ENCODE peak calls at places on chromosome 20, in seven cellular contexts. L is fibroblast of mammary gland, P is NCI-H524, H is dorsolateral prefrontal cortex, G is omental fat pad, F is fibroblast of the conjunctiva, K is AG08396. S is an unnamed sample.

GRCh38 chr20:34948030-34948429 is 7.6 kb downstream of the GSS start:
- DNase-seq in L (peak; percentile 70), G (no peak), F (no peak), H (no peak), K (peak; percentile 76), P (no peak), S (no peak)

GRCh38 chr20:45968801-45969711 is 2.9 kb downstream of the ZNF335 start:
- DNase-seq in H (no peak), L (peak; percentile 82), P (no peak), K (no peak), F (no peak), G (no peak), S (no peak)

GRCh38 chr20:50172347-50173013 is 18.1 kb upstream of the CEBPB start:
- DNase-seq in G (no peak), F (no peak), K (peak; percentile 89), H (peak; percentile 39), P (no peak), L (peak; percentile 77), S (peak; percentile 91)

GRCh38 chr20:63934271-63935068 is 21.7 kb downstream of the UCKL1 start:
- DNase-seq in H (no peak), G (no peak), P (no peak), K (no peak), F (no peak), L (no peak), S (no peak)

GRCh38 chr20:57881466-57882405 is 171.9 kb upstream of the PMEPA1 start:
- DNase-seq in K (no peak), F (no peak), H (peak; percentile 11), G (no peak), L (no peak), P (no peak), S (peak; percentile 42)

GRCh38 chr20:56995635-56996075 is 270.8 kb downstream of the BMP7 start:
- DNase-seq in L (peak; percentile 2), P (peak; percentile 57), F (no peak), G (no peak), H (no peak), K (peak; percentile 23), S (peak; percentile 74)

GRCh38 chr20:57620274-57620990 is at the start of gene ZBP1:
- DNase-seq in K (no peak), F (no peak), L (no peak), H (no peak), P (no peak), G (no peak), S (no peak)

GRCh38 chr20:37581246-37581645 is 53.6 kb upstream of the BLCAP start:
- DNase-seq in F (no peak), P (no peak), L (no peak), G (no peak), H (no peak), K (no peak), S (no peak)

GRCh38 chr20:34575756-34576155 is 17.2 kb downstream of the MAP1LC3A start:
- DNase-seq in F (no peak), L (no peak), K (no peak), H (no peak), P (no peak), G (no peak), S (no peak)

GRCh38 chr20:41366546-41367392 is at the start of gene EMILIN3:
- DNase-seq in G (no peak), H (no peak), F (no peak), P (peak; percentile 54), K (no peak), L (no peak), S (peak; percentile 84)

GRCh38 chr20:45783656-45784294 is 7.9 kb downstream of the WFDC3 start:
- DNase-seq in F (no peak), K (no peak), P (no peak), G (no peak), L (no peak), H (peak; percentile 32), S (no peak)

GRCh38 chr20:46056970-46057855 is 28.2 kb downstream of the SLC12A5 start:
- DNase-seq in K (peak; percentile 73), P (no peak), F (no peak), L (peak; percentile 35), H (no peak), G (no peak), S (peak; percentile 92)

GRCh38 chr20:62141397-62142251 is 1.6 kb downstream of the PSMA7 start:
- DNase-seq in G (no peak), H (no peak), P (peak; percentile 18), F (no peak), K (no peak), L (peak; percentile 54), S (peak; percentile 37)

GRCh38 chr20:5402903-5403531 is 86.3 kb upstream of the PROKR2 start:
- DNase-seq in K (peak; percentile 12), G (no peak), H (no peak), L (peak; percentile 11), F (no peak), P (peak; percentile 67), S (peak; percentile 32)

GRCh38 chr20:54624701-54625472 is 149.5 kb downstream of the DOK5 start:
- DNase-seq in F (no peak), G (no peak), K (no peak), P (peak; percentile 99), H (peak; percentile 69), L (no peak), S (peak; percentile 46)

GRCh38 chr20:1005452-1006027 is 3.4 kb upstream of the RSPO4 start:
- DNase-seq in F (no peak), P (peak; percentile 83), H (no peak), G (no peak), L (peak; percentile 24), K (no peak), S (peak; percentile 79)

GRCh38 chr20:61977387-61977786 is 88.3 kb downstream of the TAF4 start:
- DNase-seq in L (no peak), G (no peak), P (no peak), H (no peak), F (no peak), K (no peak), S (no peak)

GRCh38 chr20:18504479-18505060 is 3.2 kb upstream of the SEC23B start:
- DNase-seq in L (peak; percentile 34), G (no peak), P (peak; percentile 12), H (no peak), F (no peak), K (no peak), S (peak; percentile 32)

GRCh38 chr20:54716169-54716747 is 240.9 kb downstream of the DOK5 start:
- DNase-seq in F (no peak), G (no peak), K (no peak), H (no peak), P (peak; percentile 9), L (no peak), S (no peak)

GRCh38 chr20:20731000-20731944 is 18.8 kb upstream of the RALGAPA2 start:
- DNase-seq in P (no peak), H (no peak), L (peak; percentile 14), G (no peak), K (no peak), F (no peak), S (no peak)

GRCh38 chr20:19381947-19382346 is 169.5 kb downstream of the SLC24A3 start:
- DNase-seq in K (no peak), H (no peak), L (no peak), G (no peak), P (no peak), F (no peak), S (no peak)

GRCh38 chr20:8104252-8104651 is 27.8 kb upstream of the PLCB1 start:
- DNase-seq in H (no peak), P (no peak), F (no peak), G (no peak), L (no peak), K (no peak), S (no peak)

GRCh38 chr20:8557711-8558110 is 425.6 kb downstream of the PLCB1 start:
- DNase-seq in G (no peak), P (no peak), L (peak; percentile 63), H (no peak), K (no peak), F (no peak), S (no peak)

GRCh38 chr20:49747707-49748524 is 34.2 kb upstream of the B4GALT5 start:
- DNase-seq in F (peak; percentile 51), P (no peak), G (peak; percentile 53), H (peak; percentile 58), L (peak; percentile 51), K (peak; percentile 43), S (peak; percentile 29)

GRCh38 chr20:17887331-17888030 is 81.1 kb downstream of the SNX5 start:
- DNase-seq in L (no peak), P (no peak), H (no peak), G (no peak), K (no peak), F (no peak), S (no peak)

GRCh38 chr20:58995461-58996225 is 11.4 kb downstream of the CTSZ start:
- DNase-seq in L (no peak), G (no peak), P (no peak), K (no peak), H (no peak), F (no peak), S (peak; percentile 53)

GRCh38 chr20:62955519-62956386 is 3.2 kb downstream of the SLC17A9 start:
- DNase-seq in H (no peak), G (no peak), K (no peak), L (no peak), P (no peak), F (no peak), S (peak; percentile 57)

GRCh38 chr20:20299904-20300303 is 68.0 kb upstream of the INSM1 start:
- DNase-seq in L (no peak), H (no peak), K (no peak), P (no peak), G (no peak), F (no peak), S (no peak)

GRCh38 chr20:52427960-52428359 is 236.4 kb upstream of the ZFP64 start:
- DNase-seq in H (no peak), L (no peak), F (no peak), P (no peak), K (no peak), G (no peak), S (no peak)

GRCh38 chr20:63172726-63173125 is 43.2 kb downstream of the YTHDF1 start:
- DNase-seq in F (no peak), L (no peak), G (no peak), K (no peak), H (no peak), P (peak; percentile 63), S (no peak)

GRCh38 chr20:57819291-57819690 is 109.5 kb upstream of the PMEPA1 start:
- DNase-seq in H (no peak), F (no peak), K (no peak), P (no peak), G (no peak), L (no peak), S (no peak)

GRCh38 chr20:14333734-14334133 is 3.7 kb downstream of the FLRT3 start:
- DNase-seq in H (no peak), F (no peak), P (no peak), L (no peak), G (no peak), K (no peak), S (no peak)

GRCh38 chr20:25072226-25072811 is 9.6 kb downstream of the VSX1 start:
- DNase-seq in P (no peak), H (no peak), K (no peak), F (no peak), G (no peak), L (no peak), S (no peak)

GRCh38 chr20:9270831-9271230 is 201.9 kb downstream of the PLCB4 start:
- DNase-seq in K (peak; percentile 23), H (no peak), P (no peak), G (no peak), F (peak; percentile 68), L (peak; percentile 83), S (no peak)

GRCh38 chr20:34420975-34421374 is 57.9 kb downstream of the ITCH start:
- DNase-seq in P (no peak), G (no peak), F (no peak), H (no peak), K (no peak), L (no peak), S (no peak)

GRCh38 chr20:13034936-13035335 is 26.2 kb downstream of the SPTLC3 start:
- DNase-seq in K (no peak), G (no peak), F (no peak), P (no peak), L (no peak), H (no peak), S (no peak)

GRCh38 chr20:5890773-5891441 is 59.4 kb downstream of the TRMT6 start:
- DNase-seq in L (no peak), K (no peak), G (no peak), H (no peak), P (no peak), F (no peak), S (peak; percentile 81)

GRCh38 chr20:56422131-56422823 is 10.2 kb downstream of the CASS4 start:
- DNase-seq in F (no peak), G (no peak), L (peak; percentile 72), H (no peak), K (peak; percentile 60), P (no peak), S (no peak)